ENCODE peak calls at places on chromosomes 3 and 15, in six cellular contexts. P is fibroblast of pulmonary artery; S is stimulated activated effector memory CD8-positive, alpha-beta T cell treated with anti-CD3 and anti-CD28 coated beads, Interleukin-12 subunit alpha, Interleukin-12 subunit beta, amount 100 ng/mL, for 72 hours; O is upper lobe of left lung; I is CD4-positive, alpha-beta T cell; B is kidney epithelial cell. L is an unnamed sample.

GRCh38 chr3:48016336-48016973 is at the start of gene MAP4:
- DNase-seq in I (no peak), P (peak; percentile 63), B (no peak), S (no peak), O (no peak), L (peak; percentile 55)

GRCh38 chr3:41198046-41198445 is 1.3 kb upstream of the CTNNB1 start:
- DNase-seq in B (no peak), P (no peak), O (no peak), S (no peak), I (no peak), L (no peak)

GRCh38 chr3:142276780-142277179 is 51.4 kb upstream of the GK5 start:
- DNase-seq in S (no peak), I (no peak), O (no peak), P (peak; percentile 93), B (no peak), L (no peak)

GRCh38 chr3:129611812-129612349 is 5.4 kb upstream of the PLXND1 start:
- DNase-seq in P (no peak), O (no peak), S (no peak), I (no peak), B (no peak), L (peak; percentile 95)

GRCh38 chr3:32596926-32597369 is 26.3 kb upstream of the DYNC1LI1 start:
- DNase-seq in O (no peak), I (no peak), P (peak; percentile 38), B (peak; percentile 25), S (no peak), L (no peak)

GRCh38 chr3:37887062-37887461 is 25.4 kb downstream of the CTDSPL start:
- DNase-seq in I (no peak), O (no peak), P (no peak), S (no peak), B (no peak), L (peak; percentile 30)

GRCh38 chr15:45399381-45400212 is 21.3 kb upstream of the GATM start:
- DNase-seq in S (no peak), B (peak; percentile 26), O (no peak), P (peak; percentile 76), I (no peak), L (peak; percentile 71)

GRCh38 chr3:95343767-95344166 is 1280.9 kb downstream of the NSUN3 start:
- DNase-seq in B (no peak), P (no peak), S (no peak), O (no peak), I (no peak), L (no peak)

GRCh38 chr15:56243117-56243773 is 434 bp downstream of the RFX7 start:
- DNase-seq in P (peak; percentile 39), S (no peak), O (peak; percentile 82), B (no peak), I (peak; percentile 9), L (peak; percentile 65)

GRCh38 chr3:129184396-129184656 is 630 bp upstream of the CNBP start:
- DNase-seq in I (no peak), P (peak; percentile 24), B (no peak), O (no peak), S (no peak), L (no peak)

GRCh38 chr3:12944413-12944812 is 103.0 kb upstream of the RPL32 start:
- DNase-seq in S (no peak), O (no peak), B (no peak), P (no peak), I (no peak), L (peak; percentile 26)

GRCh38 chr3:149678365-149678948 is 20.6 kb upstream of the WWTR1 start:
- DNase-seq in I (no peak), O (no peak), P (no peak), S (no peak), B (no peak), L (peak; percentile 51)

GRCh38 chr3:39407773-39408492 is 1.4 kb downstream of the RPSA start:
- DNase-seq in O (no peak), S (no peak), I (no peak), B (no peak), P (peak; percentile 50), L (no peak)

GRCh38 chr3:154229217-154229590 is 95.1 kb downstream of the DHX36 start:
- DNase-seq in S (no peak), B (no peak), P (no peak), I (no peak), O (no peak), L (peak; percentile 39)

GRCh38 chr3:28290863-28291300 is 49.5 kb downstream of the CMC1 start:
- DNase-seq in B (no peak), I (no peak), S (peak; percentile 55), P (no peak), O (no peak), L (no peak)

GRCh38 chr3:146496726-146497125 is 27.4 kb upstream of the PLSCR2 start:
- DNase-seq in B (no peak), O (no peak), P (no peak), I (no peak), S (no peak), L (no peak)

GRCh38 chr15:26983822-26984221 is 12.8 kb downstream of the GABRG3 start:
- DNase-seq in P (no peak), O (no peak), I (no peak), S (no peak), B (no peak), L (no peak)

GRCh38 chr15:91887921-91888373 is 34.4 kb downstream of the SLCO3A1 start:
- DNase-seq in O (no peak), I (no peak), P (no peak), S (no peak), B (no peak), L (peak; percentile 77)

GRCh38 chr15:63945005-63945788 is 101.1 kb downstream of the DAPK2 start:
- DNase-seq in O (no peak), S (peak; percentile 83), I (peak; percentile 51), P (peak; percentile 55), B (no peak), L (peak; percentile 65)

GRCh38 chr15:80183886-80184285 is 31.1 kb downstream of the FAH start:
- DNase-seq in I (no peak), B (no peak), O (no peak), S (no peak), P (peak; percentile 20), L (no peak)